ENCODE peak calls at places on chromosomes 4 and X, in four cellular contexts. P is GM12878, Q is GM23338, C is WTC11. S is an unnamed sample.

GRCh38 chr4:185874516-185875230 is 62.7 kb upstream of the SORBS2 start:
- DNase-seq in P (no peak), Q (no peak), C (no peak), S (no peak)

GRCh38 chr4:7434766-7435150 is at the start of gene PSAPL1:
- DNase-seq in P (no peak), Q (peak), C (peak), S (no peak)

GRCh38 chr4:184163813-184164212 is 53.9 kb downstream of the ENPP6 start:
- DNase-seq in P (no peak), Q (peak), C (peak), S (no peak)

GRCh38 chrX:129655547-129656248 is 942 bp upstream of the APLN start:
- DNase-seq in P (no peak), Q (peak), C (peak), S (no peak)

GRCh38 chr4:90845777-90846176 is 718.6 kb downstream of the CCSER1 start:
- DNase-seq in P (no peak), Q (no peak), C (no peak), S (no peak)

GRCh38 chr4:138898282-138898681 is 117.3 kb upstream of the NOCT start:
- DNase-seq in P (no peak), Q (no peak), C (no peak), S (no peak)

GRCh38 chr4:158193171-158193749 is 17.0 kb upstream of the TMEM144 start:
- DNase-seq in P (no peak), Q (peak), C (no peak), S (no peak)

GRCh38 chr4:168751263-168752225 is 254.7 kb downstream of the PALLD start:
- DNase-seq in P (no peak), Q (no peak), C (no peak), S (no peak)

GRCh38 chr4:20313237-20314030 is 61.7 kb downstream of the SLIT2 start:
- DNase-seq in P (peak), Q (peak), C (peak), S (peak)

GRCh38 chrX:33183366-33183765 is 28.0 kb downstream of the DMD start:
- DNase-seq in P (no peak), Q (peak), C (no peak), S (no peak)

GRCh38 chrX:69238153-69238959 is 73.1 kb upstream of the PJA1 start:
- DNase-seq in P (no peak), Q (no peak), C (no peak), S (no peak)

GRCh38 chrX:33434256-33435092 is 223.1 kb upstream of the DMD start:
- DNase-seq in P (no peak), Q (peak), C (peak), S (peak)

GRCh38 chr4:18322111-18322510 is 300.6 kb upstream of the LCORL start:
- DNase-seq in P (no peak), Q (no peak), C (no peak), S (no peak)

GRCh38 chrX:9670136-9670905 is 95.3 kb downstream of the GPR143 start:
- DNase-seq in P (no peak), Q (no peak), C (no peak), S (no peak)

GRCh38 chr4:101155368-101155767 is 192.0 kb downstream of the PPP3CA start:
- DNase-seq in P (no peak), Q (peak), C (no peak), S (no peak)
- TF ChIP-seq CREB1 in P (no peak), Q (no peak), C (no peak), S (no peak)

GRCh38 chr4:39541987-39542632 is 14.9 kb upstream of the UGDH start:
- DNase-seq in P (no peak), Q (no peak), C (no peak), S (no peak)
- TF ChIP-seq CREB1 in P (no peak), Q (no peak), C (no peak), S (no peak)

DNA sequence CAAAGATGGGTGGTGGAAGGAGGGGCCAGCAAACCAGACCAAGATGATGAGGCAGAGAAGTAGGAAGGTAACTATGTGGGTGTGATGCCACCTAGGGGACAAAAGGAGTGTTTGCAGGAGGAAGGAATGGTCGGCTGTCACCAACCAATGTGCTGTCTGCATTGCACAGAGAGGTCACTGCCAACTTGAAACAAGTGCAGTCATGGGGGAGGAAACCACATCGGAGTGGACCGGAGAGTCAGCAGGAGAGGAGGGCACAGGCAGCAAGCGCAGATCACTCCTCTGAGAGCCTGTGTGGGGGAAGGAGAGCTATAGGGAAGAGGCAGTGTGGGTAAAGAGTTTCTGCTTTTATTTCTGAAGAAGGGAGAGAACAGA is 38.5 kb upstream of the FGFBP2 start:
- DNase-seq in P (peak), Q (peak), C (peak), S (peak)
- TF ChIP-seq CREB1 in P (no peak), Q (no peak), C (no peak), S (peak)

DNA sequence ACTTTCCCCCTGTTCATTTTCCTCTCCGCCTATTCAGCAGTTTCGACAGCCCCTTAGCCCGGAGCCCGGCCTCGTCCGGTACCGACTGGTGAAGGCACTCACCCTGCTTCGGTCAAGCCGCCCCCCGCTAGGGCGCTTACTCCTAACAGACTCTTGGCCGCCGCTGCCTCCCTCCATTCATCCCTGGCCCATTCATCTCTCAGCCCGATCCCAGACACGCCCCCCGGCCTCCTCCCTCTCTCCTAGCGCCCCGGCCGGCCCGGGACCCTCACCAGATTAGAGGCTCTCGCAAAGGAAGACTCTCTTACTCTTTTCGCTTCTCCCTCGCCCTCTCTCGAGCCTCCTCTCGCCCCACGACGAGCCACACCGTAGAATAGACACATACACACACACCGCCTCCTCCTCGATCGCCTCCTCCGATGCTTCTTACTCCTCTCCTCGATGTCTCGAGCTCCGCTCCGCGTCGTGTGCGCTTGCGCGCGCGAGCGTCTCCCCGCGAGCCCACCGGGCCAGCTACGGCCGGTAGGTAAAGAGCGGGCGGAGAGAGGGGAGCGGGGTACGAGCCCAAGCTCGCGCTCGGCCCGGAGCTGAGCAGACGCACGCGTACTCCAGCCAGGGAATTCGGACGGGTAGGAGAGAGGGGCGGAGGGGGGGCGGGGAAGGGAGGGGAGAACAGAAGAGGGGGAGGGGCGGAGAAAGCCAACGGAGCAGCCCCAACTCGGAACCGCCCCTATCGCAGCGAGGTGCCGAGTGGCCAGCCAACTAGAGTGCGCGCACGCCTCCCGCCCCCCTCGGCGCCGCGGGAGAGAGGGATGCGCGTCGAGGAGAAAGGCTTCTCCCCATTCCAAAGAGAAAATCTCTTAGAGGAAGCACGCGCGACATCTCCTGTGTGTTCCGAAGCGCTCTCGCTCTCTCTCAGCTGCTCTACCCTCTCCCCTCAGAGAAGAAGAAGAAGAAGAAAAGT is at the start of gene WNK3:
- DNase-seq in P (no peak), Q (peak), C (peak), S (peak)
- TF ChIP-seq CREB1 in P (no peak), Q (no peak), C (no peak), S (no peak)

GRCh38 chrX:77162777-77163176 is 284.4 kb upstream of the FGF16 start:
- DNase-seq in P (no peak), Q (no peak), C (no peak), S (no peak)

DNA sequence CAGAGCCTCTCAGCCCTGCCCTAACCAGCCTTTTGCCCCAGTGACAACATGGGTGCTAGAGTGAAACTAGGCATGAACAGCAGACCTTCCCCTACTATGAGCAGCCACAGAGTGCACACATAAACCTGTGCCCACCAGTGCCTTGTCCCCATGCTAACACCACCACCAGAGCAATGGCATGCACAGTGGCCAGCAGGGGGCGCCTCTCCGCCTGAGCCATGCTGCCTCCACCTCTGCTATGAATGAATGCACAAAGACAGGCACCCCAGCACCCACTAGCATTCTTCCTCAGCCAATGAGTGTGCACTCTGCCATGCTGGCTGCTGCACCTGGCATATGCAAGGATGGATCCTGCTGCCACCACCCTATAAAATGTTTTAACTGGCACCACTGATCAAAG is 286.9 kb upstream of the FGF16 start:
- DNase-seq in P (no peak), Q (peak), C (peak), S (peak)
- TF ChIP-seq CREB1 in P (no peak), Q (no peak), C (no peak), S (no peak)

DNA sequence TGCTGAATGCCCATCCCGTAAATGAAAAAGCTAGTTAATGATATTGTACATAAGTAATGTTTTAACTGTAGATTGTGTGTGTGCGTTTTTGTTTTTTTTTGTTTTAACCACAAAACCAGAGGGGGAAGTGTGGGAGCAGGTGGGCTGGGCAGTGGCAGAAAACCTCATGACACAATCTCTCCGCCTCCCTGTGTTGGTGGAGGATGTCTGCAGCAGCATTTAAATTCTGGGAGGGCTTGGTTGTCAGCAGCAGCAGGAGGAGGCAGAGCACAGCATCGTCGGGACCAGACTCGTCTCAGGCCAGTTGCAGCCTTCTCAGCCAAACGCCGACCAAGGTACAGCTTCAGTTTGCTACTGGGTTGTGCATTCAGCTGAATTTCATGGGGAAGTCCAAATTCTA is at the start of gene SPP1:
- DNase-seq in P (no peak), Q (peak), C (peak), S (no peak)
- TF ChIP-seq CREB1 in P (no peak), Q (peak), C (no peak), S (no peak)